ENCODE peak calls at places on chromosomes 2 and 18, in eight cellular contexts. N is transverse colon, F is Peyer's patch, Z is HCT116, M is body of pancreas, C is HepG2, Q is lower leg skin, T is ovary. P is an unnamed sample.
A peak's percentile ranks its signal among the peaks of the same experiment; 100 is the strongest.

GRCh38 chr2:64325477-64325851 is 128.5 kb upstream of the LGALSL start:
- DNase-seq in N (no peak), F (no peak), Z (no peak), M (no peak), C (no peak), Q (no peak), T (no peak), P (no peak)

GRCh38 chr18:73741946-73742345 is 405.7 kb downstream of the FBXO15 start:
- DNase-seq in N (no peak), F (no peak), Z (no peak), M (no peak), C (no peak), Q (no peak), T (no peak), P (no peak)

GRCh38 chr18:43869451-43870008 is 592.2 kb upstream of the SYT4 start:
- DNase-seq in N (no peak), F (no peak), Z (no peak), M (no peak), C (no peak), Q (no peak), T (no peak), P (no peak)

GRCh38 chr2:200901459-200902072 is 12.4 kb downstream of the NIF3L1 start:
- DNase-seq in N (peak; percentile 67), F (no peak), Z (peak; percentile 87), M (peak; percentile 69), C (peak; percentile 94), Q (no peak), T (no peak), P (peak; percentile 93)

GRCh38 chr18:47696870-47697269 is 233.6 kb downstream of the SMAD2 start:
- DNase-seq in N (no peak), F (no peak), Z (no peak), M (no peak), C (no peak), Q (peak; percentile 43), T (no peak), P (no peak)

GRCh38 chr2:238848941-238849853 is 1.3 kb downstream of the TWIST2 start:
- DNase-seq in N (no peak), F (no peak), Z (no peak), M (no peak), C (no peak), Q (peak; percentile 82), T (peak; percentile 33), P (no peak)

GRCh38 chr18:55455938-55456337 is 132.1 kb downstream of the TCF4 start:
- DNase-seq in N (no peak), F (no peak), Z (no peak), M (no peak), C (no peak), Q (no peak), T (no peak), P (no peak)

GRCh38 chr18:2654828-2655152 is 736 bp upstream of the SMCHD1 start:
- DNase-seq in N (no peak), F (no peak), Z (no peak), M (no peak), C (no peak), Q (no peak), T (no peak), P (no peak)

GRCh38 chr2:240159251-240159839 is 18.9 kb upstream of the OTOS start:
- DNase-seq in N (no peak), F (peak; percentile 19), Z (no peak), M (no peak), C (no peak), Q (no peak), T (no peak), P (no peak)

GRCh38 chr2:239482801-239483712 is 82.2 kb upstream of the HDAC4 start:
- DNase-seq in N (no peak), F (peak; percentile 64), Z (no peak), M (no peak), C (no peak), Q (no peak), T (no peak), P (no peak)

GRCh38 chr18:64663086-64663485 is 514.2 kb upstream of the LINC00305 start:
- DNase-seq in N (no peak), F (no peak), Z (no peak), M (no peak), C (no peak), Q (no peak), T (no peak), P (no peak)

GRCh38 chr2:136118819-136119716 is 1.1 kb upstream of the CXCR4 start:
- DNase-seq in N (peak; percentile 82), F (peak; percentile 74), Z (no peak), M (no peak), C (no peak), Q (peak; percentile 91), T (no peak), P (peak; percentile 85)

GRCh38 chr2:240166761-240167587 is 26.5 kb upstream of the OTOS start:
- DNase-seq in N (no peak), F (no peak), Z (no peak), M (no peak), C (no peak), Q (no peak), T (peak; percentile 7), P (no peak)

GRCh38 chr2:2748399-2749205 is 417.5 kb upstream of the MYT1L start:
- DNase-seq in N (no peak), F (peak; percentile 34), Z (no peak), M (no peak), C (no peak), Q (no peak), T (no peak), P (no peak)

GRCh38 chr2:8679827-8680731 is 1.8 kb upstream of the ID2 start:
- DNase-seq in N (peak; percentile 70), F (peak; percentile 86), Z (peak; percentile 88), M (peak; percentile 88), C (peak; percentile 98), Q (peak; percentile 87), T (peak; percentile 49), P (no peak)

GRCh38 chr18:23485386-23485785 is 17.9 kb upstream of the RMC1 start:
- DNase-seq in N (no peak), F (no peak), Z (no peak), M (no peak), C (no peak), Q (no peak), T (no peak), P (no peak)

GRCh38 chr18:23484783-23485182 is 18.5 kb upstream of the RMC1 start:
- DNase-seq in N (no peak), F (no peak), Z (no peak), M (no peak), C (no peak), Q (no peak), T (no peak), P (no peak)

GRCh38 chr18:23479829-23480505 is 23.3 kb upstream of the RMC1 start:
- DNase-seq in N (no peak), F (no peak), Z (no peak), M (no peak), C (no peak), Q (no peak), T (no peak), P (peak; percentile 34)
- TF ChIP-seq POLR2A in N (no peak), F (no peak), Z (no peak), M (no peak), C (no peak), Q (no peak), T (no peak), P (no peak)

GRCh38 chr2:121046335-121046734 is 238.7 kb downstream of the TFCP2L1 start:
- DNase-seq in N (no peak), F (no peak), Z (no peak), M (no peak), C (no peak), Q (no peak), T (no peak), P (no peak)

GRCh38 chr2:121043061-121043826 is 241.8 kb downstream of the TFCP2L1 start:
- DNase-seq in N (no peak), F (no peak), Z (no peak), M (no peak), C (no peak), Q (no peak), T (no peak), P (no peak)

GRCh38 chr2:121045245-121045644 is 239.8 kb downstream of the TFCP2L1 start:
- DNase-seq in N (no peak), F (no peak), Z (no peak), M (no peak), C (no peak), Q (no peak), T (no peak), P (no peak)

GRCh38 chr2:121043827-121044222 is 241.2 kb downstream of the TFCP2L1 start:
- DNase-seq in N (no peak), F (no peak), Z (no peak), M (no peak), C (no peak), Q (no peak), T (no peak), P (no peak)

DNA sequence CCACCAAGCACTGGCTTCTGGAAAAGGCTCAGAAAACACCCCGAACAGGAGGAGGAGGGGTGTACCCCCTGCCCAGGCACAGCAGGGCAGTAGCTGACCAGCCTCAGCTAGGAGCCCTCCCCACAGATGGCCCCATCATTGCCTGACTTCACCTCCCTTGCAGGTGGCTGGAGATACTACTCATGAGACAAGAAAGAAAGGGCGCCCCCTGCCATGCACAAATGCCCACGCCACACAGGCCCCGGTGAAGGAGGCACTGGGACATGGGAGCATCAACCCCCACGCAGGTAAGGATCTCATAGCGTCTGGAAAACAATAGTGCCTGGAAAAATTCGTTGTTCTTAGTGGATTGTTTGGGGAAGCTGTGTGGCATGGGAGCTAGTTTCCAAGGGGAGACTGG is 240.6 kb downstream of the TFCP2L1 start:
- DNase-seq in N (peak; percentile 12), F (no peak), Z (no peak), M (no peak), C (no peak), Q (no peak), T (no peak), P (peak; percentile 16)
- TF ChIP-seq CTCF in N (peak; percentile 16), F (peak; percentile 12), Z (peak; percentile 41), M (no peak), C (peak; percentile 43), Q (no peak), T (no peak), P (peak; percentile 43)

DNA sequence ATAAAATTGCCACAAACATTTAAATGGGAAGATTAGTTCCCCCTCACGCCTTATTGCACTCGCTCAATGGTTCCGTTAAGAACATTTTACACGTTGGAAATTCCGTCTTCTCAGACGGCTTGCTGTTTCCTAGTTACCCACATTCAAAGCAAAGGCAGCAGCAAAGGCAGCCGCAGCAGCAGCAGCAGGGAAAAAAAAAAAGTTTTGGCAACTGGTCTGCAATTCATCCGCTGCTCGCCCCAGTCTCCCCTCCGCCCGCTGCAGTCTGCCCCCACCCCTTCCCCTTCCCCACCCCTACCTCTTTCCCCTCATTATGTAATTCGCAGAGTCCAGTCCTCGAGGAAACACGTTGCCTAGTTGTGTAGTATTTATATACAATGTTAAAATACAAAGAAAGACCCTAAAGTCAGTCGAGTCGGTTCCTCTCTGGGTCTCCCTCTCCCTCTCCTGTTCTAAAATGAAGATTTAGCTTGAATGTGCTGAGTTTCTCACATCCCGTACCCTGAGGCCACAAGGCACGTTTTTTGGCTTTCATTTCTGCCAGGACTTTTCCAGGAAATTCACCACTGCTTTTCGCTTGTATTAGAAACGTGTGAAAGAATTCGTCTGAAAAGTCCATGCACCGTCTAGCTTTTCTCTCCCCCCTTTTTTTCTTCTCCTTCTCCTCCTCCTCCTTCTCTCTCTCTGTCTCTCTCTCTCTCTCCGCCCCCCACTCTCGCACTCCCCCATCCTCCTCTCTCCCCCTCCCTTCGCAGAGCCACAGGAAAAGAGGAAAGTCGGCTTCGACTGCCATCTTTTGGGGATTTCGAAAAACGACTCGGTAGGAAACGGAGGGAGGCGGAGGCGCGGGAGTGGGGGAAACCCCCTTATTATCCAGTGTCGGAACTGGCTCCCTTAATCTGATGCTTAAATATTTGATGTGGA is 140.0 kb downstream of the MEIS1 start:
- DNase-seq in N (peak; percentile 44), F (no peak), Z (no peak), M (peak; percentile 77), C (peak; percentile 57), Q (peak; percentile 87), T (peak; percentile 81), P (peak; percentile 55)
- TF ChIP-seq POLR2A in N (no peak), F (no peak), Z (no peak), M (peak; percentile 46), C (no peak), Q (no peak), T (no peak), P (no peak)

GRCh38 chr2:183269956-183270355 is 145.7 kb downstream of the NUP35 start:
- DNase-seq in N (no peak), F (no peak), Z (no peak), M (no peak), C (no peak), Q (no peak), T (no peak), P (no peak)
- TF ChIP-seq CTCF in N (no peak), F (no peak), Z (no peak), M (no peak), C (no peak), Q (no peak), T (no peak), P (no peak)